ENCODE peak calls at places on chromosomes 16 and 17, in seven cellular contexts. M is colonic mucosa, T is tibial artery, F is right lobe of liver, C is PC-3, D is fibroblast of lung, X is ascending aorta. J is an unnamed sample. For H3K4me1 and H3K36me3, the result is how much of the 10 kb centered on the place peaks cover.

GRCh38 chr17:17028059-17028877 is 14.0 kb upstream of the MPRIP start:
- DNase-seq in F (no peak), C (peak), D (peak), T (no peak), X (no peak), M (peak), J (peak)

GRCh38 chr17:1049446-1050225 is 52.7 kb downstream of the TIMM22 start:
- DNase-seq in T (no peak), C (no peak), M (no peak), X (no peak), F (no peak), D (no peak), J (no peak)

GRCh38 chr17:28033972-28034714 is 8.3 kb upstream of the NLK start:
- DNase-seq in M (no peak), D (peak), T (no peak), C (peak), X (no peak), F (no peak), J (no peak)

GRCh38 chr16:83176802-83177201 is 550.0 kb downstream of the CDH13 start:
- DNase-seq in C (no peak), M (no peak), F (no peak), T (no peak), X (no peak), D (no peak), J (no peak)

GRCh38 chr16:10428433-10429168 is 42.7 kb downstream of the ATF7IP2 start:
- DNase-seq in D (no peak), X (no peak), M (no peak), F (no peak), C (no peak), T (no peak), J (no peak)

GRCh38 chr17:69367298-69367697 is 40.4 kb upstream of the ABCA5 start:
- DNase-seq in D (no peak), C (no peak), X (no peak), F (no peak), T (no peak), M (no peak), J (no peak)

GRCh38 chr17:78974635-78975591 is 4.8 kb downstream of the LGALS3BP start:
- DNase-seq in T (peak), F (peak), D (peak), M (peak), C (peak), X (peak), J (no peak)

GRCh38 chr17:50277357-50277754 is 3.1 kb downstream of the TMEM92 start:
- DNase-seq in F (peak), C (no peak), M (no peak), T (no peak), D (no peak), X (no peak), J (no peak)

GRCh38 chr16:23827245-23827543 is 8.6 kb upstream of the PRKCB start:
- DNase-seq in M (no peak), T (no peak), F (no peak), C (no peak), D (no peak), X (no peak), J (no peak)

GRCh38 chr16:84198401-84198800 is 7.4 kb downstream of the ADAD2 start:
- DNase-seq in C (peak), M (no peak), D (peak), T (no peak), F (no peak), X (no peak), J (no peak)

DNA sequence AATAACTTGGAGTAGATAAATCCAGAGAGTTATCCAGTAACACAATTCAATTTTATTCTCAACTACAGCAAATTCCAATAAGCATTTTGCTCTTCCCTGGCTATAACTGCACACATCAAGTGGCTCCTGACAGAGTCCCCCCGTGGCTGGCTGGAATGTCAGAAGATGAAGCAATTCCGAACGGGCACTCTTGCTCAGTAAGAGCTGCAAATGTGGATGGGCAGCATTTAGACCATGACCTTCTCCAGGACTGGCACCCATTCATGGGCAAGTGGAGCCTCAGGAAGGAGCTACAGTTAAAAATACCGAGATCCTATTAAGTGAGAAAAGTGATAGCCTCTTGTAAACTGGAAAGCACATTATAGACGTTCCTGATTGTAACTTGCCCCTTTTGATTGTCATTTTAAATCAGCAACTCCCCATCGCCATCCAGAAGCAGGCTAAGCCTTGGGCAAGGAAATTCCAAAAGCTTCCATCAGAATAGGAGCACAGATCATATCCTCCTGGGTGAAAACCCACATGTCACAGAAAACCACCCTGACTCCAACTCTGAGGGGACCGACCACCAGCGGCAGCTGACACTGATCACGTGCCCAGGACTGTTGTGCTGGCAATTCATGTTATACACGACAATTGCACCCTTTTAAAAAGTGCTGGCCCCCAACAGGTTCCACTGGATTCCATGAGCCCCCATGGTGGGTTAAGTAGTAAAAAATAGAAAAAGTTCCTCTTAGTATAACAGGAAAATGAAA is 7.1 kb downstream of the UBE2O start:
- DNase-seq in M (no peak), F (no peak), D (no peak), X (no peak), C (no peak), T (no peak), J (no peak)
- H3K4me1 ChIP-seq in M (under half), F (under half), D (under half), X (under half), C (half or more), T (under half), J (under half)

GRCh38 chr16:4443271-4443670 is 17.6 kb downstream of the DNAJA3 start:
- DNase-seq in X (no peak), F (no peak), C (no peak), T (no peak), D (no peak), M (no peak), J (no peak)
- H3K36me3 ChIP-seq in X (half or more), F (under half), C (under half), T (half or more), D (under half), M (under half), J (under half)

GRCh38 chr16:3654249-3654991 is at the start of gene DNASE1:
- DNase-seq in C (peak), D (peak), X (no peak), M (peak), T (peak), F (peak), J (peak)

GRCh38 chr16:3656491-3657468 is 2.3 kb downstream of the DNASE1 start:
- DNase-seq in X (no peak), D (no peak), T (no peak), F (no peak), M (no peak), C (no peak), J (peak)

GRCh38 chr16:3652373-3653037 is 2.0 kb upstream of the DNASE1 start:
- DNase-seq in F (no peak), T (peak), C (no peak), D (no peak), X (no peak), M (no peak), J (no peak)

GRCh38 chr16:3655791-3656490 is 1.4 kb downstream of the DNASE1 start:
- DNase-seq in D (no peak), C (no peak), M (peak), T (no peak), F (no peak), X (no peak), J (peak)

DNA sequence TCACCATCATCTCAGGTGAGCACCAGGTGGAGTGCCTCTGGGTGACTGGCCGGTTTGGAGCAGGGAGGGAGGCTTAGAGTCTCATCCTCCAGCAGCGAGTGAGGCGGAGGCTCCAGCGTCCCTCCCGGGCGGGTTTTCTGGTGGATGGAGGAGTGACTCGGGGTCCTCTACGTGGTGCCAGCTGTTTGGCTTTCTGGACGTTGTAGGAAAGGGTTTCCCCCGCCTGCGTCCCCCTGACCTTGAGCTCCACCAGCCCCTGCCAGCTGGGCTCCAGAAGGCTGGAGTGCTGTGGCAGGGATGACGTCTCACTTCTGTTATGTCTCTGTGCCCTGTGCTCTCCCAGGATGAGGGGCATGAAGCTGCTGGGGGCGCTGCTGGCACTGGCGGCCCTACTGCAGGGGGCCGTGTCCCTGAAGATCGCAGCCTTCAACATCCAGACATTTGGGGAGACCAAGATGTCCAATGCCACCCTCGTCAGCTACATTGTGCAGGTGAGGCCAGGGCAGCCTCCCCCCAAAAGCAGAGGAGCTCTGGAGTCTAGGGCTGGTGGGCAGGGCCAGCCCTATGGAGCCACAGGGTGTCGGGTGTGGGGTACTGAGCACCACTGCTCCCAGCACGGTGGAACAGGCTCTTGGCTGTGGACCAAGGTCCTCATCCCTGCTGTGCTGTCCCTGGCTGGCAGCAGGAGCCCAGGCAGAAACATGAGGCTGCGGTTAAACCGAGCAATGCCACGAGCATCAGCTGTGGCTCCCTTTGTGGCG is 719 bp downstream of the DNASE1 start:
- DNase-seq in C (no peak), T (peak), F (no peak), M (no peak), D (no peak), X (no peak), J (no peak)
- H3K4me3 ChIP-seq in C (no peak), T (no peak), F (no peak), M (no peak), D (no peak), X (no peak), J (peak)

GRCh38 chr17:75400326-75400939 is 5.0 kb downstream of the GRB2 start:
- DNase-seq in C (no peak), X (no peak), D (no peak), F (no peak), T (no peak), M (no peak), J (no peak)

GRCh38 chr17:75404739-75405364 is 626 bp downstream of the GRB2 start:
- DNase-seq in T (no peak), M (peak), F (peak), X (no peak), D (no peak), C (peak), J (peak)

GRCh38 chr17:75404223-75404738 is 1.2 kb downstream of the GRB2 start:
- DNase-seq in X (no peak), M (peak), C (peak), T (peak), F (peak), D (peak), J (peak)

GRCh38 chr17:75405365-75406221 is at the start of gene GRB2:
- DNase-seq in F (peak), T (peak), D (peak), C (peak), X (peak), M (peak), J (peak)

GRCh38 chr17:75402038-75402437 is 3.4 kb downstream of the GRB2 start:
- DNase-seq in M (no peak), D (no peak), C (no peak), F (no peak), X (no peak), T (no peak), J (no peak)
- H3K4me1 ChIP-seq in M (under half), D (under half), C (under half), F (under half), X (under half), T (under half), J (under half)

DNA sequence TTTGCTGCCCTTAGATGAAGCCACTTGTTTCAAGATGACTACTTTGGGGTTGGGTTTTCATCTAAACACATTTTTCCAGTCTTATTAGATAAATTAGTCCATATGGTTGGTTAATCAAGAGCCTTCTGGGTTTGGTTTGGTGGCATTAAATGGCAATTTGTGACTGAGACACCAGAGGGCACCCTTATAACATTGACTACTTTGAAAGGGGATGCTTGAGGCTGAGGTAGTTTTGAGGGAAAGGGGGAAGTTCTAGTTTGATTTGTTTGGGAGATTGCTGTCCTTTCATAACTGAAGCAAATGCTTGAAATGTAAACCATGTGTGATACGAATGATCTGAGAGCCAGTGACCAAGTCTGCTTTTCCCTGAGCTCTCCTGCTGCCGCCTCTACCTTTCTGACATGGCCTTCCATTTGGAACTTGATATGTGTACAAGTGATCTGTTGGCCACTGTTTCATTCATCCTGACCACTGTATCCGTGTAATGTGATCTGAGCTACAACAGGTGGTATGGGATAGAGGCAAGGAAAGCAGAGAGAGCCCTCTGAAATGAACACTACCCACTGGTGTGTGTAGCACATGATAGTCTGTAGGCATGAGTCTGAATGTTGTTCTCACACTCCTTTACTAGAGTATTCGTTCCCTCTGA is 5.8 kb upstream of the RARA start:
- DNase-seq in T (peak), C (peak), X (no peak), M (peak), D (peak), F (no peak), J (peak)
- H3K36me3 ChIP-seq in T (under half), C (under half), X (under half), M (under half), D (under half), F (under half), J (under half)

GRCh38 chr16:74261068-74261467 is 35.5 kb upstream of the PSMD7 start:
- DNase-seq in M (no peak), C (no peak), D (peak), F (no peak), X (no peak), T (peak), J (no peak)

GRCh38 chr16:74268372-74268782 is 28.2 kb upstream of the PSMD7 start:
- DNase-seq in T (no peak), C (no peak), X (no peak), D (no peak), F (no peak), M (no peak), J (no peak)

DNA sequence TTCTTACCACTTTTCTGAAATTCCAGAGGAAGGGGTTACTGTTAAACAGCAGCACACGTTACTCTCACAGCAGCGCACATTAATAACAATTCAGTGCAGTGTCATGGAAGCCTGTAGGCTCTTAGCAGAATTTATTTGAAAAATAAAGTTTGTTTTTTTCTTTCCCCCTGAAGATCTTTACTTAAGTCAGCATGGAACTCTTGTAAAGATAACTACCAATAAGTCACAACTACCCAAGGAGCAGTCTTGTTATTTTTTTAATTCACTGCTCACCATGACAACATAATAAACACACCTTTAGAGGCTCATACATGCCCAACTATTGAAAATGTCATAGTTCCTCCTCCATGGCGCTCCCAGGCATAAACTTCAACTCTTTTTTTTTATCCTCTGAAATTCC is 31.8 kb upstream of the PSMD7 start:
- DNase-seq in X (no peak), M (no peak), D (no peak), F (no peak), T (no peak), C (no peak), J (no peak)
- H3K4me3 ChIP-seq in X (no peak), M (no peak), D (no peak), F (no peak), T (no peak), C (no peak), J (no peak)